ENCODE peak calls at places on chromosomes 6 and 20, in eight cellular contexts. One of them, this sample, is unnamed.

GRCh38 chr6:167676000-167676665 is 150.6 kb upstream of the AFDN start:
- DNase-seq in GM06990: no peak
- DNase-seq in cardiac fibroblast: peak; percentile 18
- DNase-seq in AG04449: no peak
- DNase-seq in dorsolateral prefrontal cortex: no peak
- DNase-seq in mammary epithelial cell: no peak
- DNase-seq in psoas muscle: no peak
- DNase-seq in AG04450: no peak
- DNase-seq in this sample: no peak

GRCh38 chr6:54098450-54099044 is 12.7 kb upstream of the MLIP start:
- DNase-seq in GM06990: no peak
- DNase-seq in cardiac fibroblast: no peak
- DNase-seq in AG04449: no peak
- DNase-seq in dorsolateral prefrontal cortex: no peak
- DNase-seq in mammary epithelial cell: no peak
- DNase-seq in psoas muscle: no peak
- DNase-seq in AG04450: no peak
- DNase-seq in this sample: no peak

GRCh38 chr6:25094726-25095125 is 159.0 kb upstream of the RIPOR2 start:
- DNase-seq in GM06990: no peak
- DNase-seq in cardiac fibroblast: no peak
- DNase-seq in AG04449: no peak
- DNase-seq in dorsolateral prefrontal cortex: no peak
- DNase-seq in mammary epithelial cell: no peak
- DNase-seq in psoas muscle: no peak
- DNase-seq in AG04450: no peak
- DNase-seq in this sample: no peak

GRCh38 chr6:13026557-13026956 is 301.8 kb downstream of the TBC1D7 start:
- DNase-seq in GM06990: no peak
- DNase-seq in cardiac fibroblast: no peak
- DNase-seq in AG04449: no peak
- DNase-seq in dorsolateral prefrontal cortex: no peak
- DNase-seq in mammary epithelial cell: no peak
- DNase-seq in psoas muscle: no peak
- DNase-seq in AG04450: no peak
- DNase-seq in this sample: no peak

GRCh38 chr20:5933802-5934436 is 16.4 kb downstream of the TRMT6 start:
- DNase-seq in GM06990: no peak
- DNase-seq in cardiac fibroblast: peak; percentile 33
- DNase-seq in AG04449: no peak
- DNase-seq in dorsolateral prefrontal cortex: no peak
- DNase-seq in mammary epithelial cell: no peak
- DNase-seq in psoas muscle: no peak
- DNase-seq in AG04450: no peak
- DNase-seq in this sample: peak; percentile 50

GRCh38 chr20:44345147-44345546 is 8.3 kb downstream of the R3HDML start:
- DNase-seq in GM06990: no peak
- DNase-seq in cardiac fibroblast: no peak
- DNase-seq in AG04449: no peak
- DNase-seq in dorsolateral prefrontal cortex: no peak
- DNase-seq in mammary epithelial cell: no peak
- DNase-seq in psoas muscle: no peak
- DNase-seq in AG04450: no peak
- DNase-seq in this sample: no peak

GRCh38 chr6:317452-318144 is 25.3 kb downstream of the DUSP22 start:
- DNase-seq in GM06990: peak; percentile 81
- DNase-seq in cardiac fibroblast: no peak
- DNase-seq in AG04449: no peak
- DNase-seq in dorsolateral prefrontal cortex: no peak
- DNase-seq in mammary epithelial cell: no peak
- DNase-seq in psoas muscle: no peak
- DNase-seq in AG04450: no peak
- DNase-seq in this sample: peak; percentile 61

GRCh38 chr6:27133281-27134227 is 113.9 kb upstream of the PRSS16 start:
- DNase-seq in GM06990: peak; percentile 91
- DNase-seq in cardiac fibroblast: peak; percentile 83
- DNase-seq in AG04449: no peak
- DNase-seq in dorsolateral prefrontal cortex: no peak
- DNase-seq in mammary epithelial cell: peak; percentile 73
- DNase-seq in psoas muscle: peak; percentile 79
- DNase-seq in AG04450: no peak
- DNase-seq in this sample: peak; percentile 82

GRCh38 chr20:37529968-37530600 is 2.4 kb upstream of the BLCAP start:
- DNase-seq in GM06990: no peak
- DNase-seq in cardiac fibroblast: no peak
- DNase-seq in AG04449: no peak
- DNase-seq in dorsolateral prefrontal cortex: no peak
- DNase-seq in mammary epithelial cell: no peak
- DNase-seq in psoas muscle: no peak
- DNase-seq in AG04450: no peak
- DNase-seq in this sample: no peak

GRCh38 chr6:6703720-6704422 is 115.4 kb downstream of the LY86 start:
- DNase-seq in GM06990: no peak
- DNase-seq in cardiac fibroblast: no peak
- DNase-seq in AG04449: no peak
- DNase-seq in dorsolateral prefrontal cortex: no peak
- DNase-seq in mammary epithelial cell: no peak
- DNase-seq in psoas muscle: no peak
- DNase-seq in AG04450: no peak
- DNase-seq in this sample: no peak

GRCh38 chr6:156557269-156557885 is 219.8 kb upstream of the ARID1B start:
- DNase-seq in GM06990: no peak
- DNase-seq in cardiac fibroblast: no peak
- DNase-seq in AG04449: no peak
- DNase-seq in dorsolateral prefrontal cortex: peak; percentile 55
- DNase-seq in mammary epithelial cell: no peak
- DNase-seq in psoas muscle: peak; percentile 63
- DNase-seq in AG04450: no peak
- DNase-seq in this sample: peak; percentile 37

GRCh38 chr6:72522735-72523141 is 99.1 kb upstream of the KCNQ5 start:
- DNase-seq in GM06990: peak; percentile 24
- DNase-seq in cardiac fibroblast: no peak
- DNase-seq in AG04449: no peak
- DNase-seq in dorsolateral prefrontal cortex: no peak
- DNase-seq in mammary epithelial cell: peak; percentile 27
- DNase-seq in psoas muscle: no peak
- DNase-seq in AG04450: no peak
- DNase-seq in this sample: peak; percentile 11

GRCh38 chr20:38157635-38158495 is 7.2 kb downstream of the TGM2 start:
- DNase-seq in GM06990: no peak
- DNase-seq in cardiac fibroblast: peak; percentile 26
- DNase-seq in AG04449: no peak
- DNase-seq in dorsolateral prefrontal cortex: no peak
- DNase-seq in mammary epithelial cell: no peak
- DNase-seq in psoas muscle: no peak
- DNase-seq in AG04450: no peak
- DNase-seq in this sample: no peak

GRCh38 chr6:117266267-117266797 is 974 bp downstream of the VGLL2 start:
- DNase-seq in GM06990: no peak
- DNase-seq in cardiac fibroblast: no peak
- DNase-seq in AG04449: no peak
- DNase-seq in dorsolateral prefrontal cortex: no peak
- DNase-seq in mammary epithelial cell: no peak
- DNase-seq in psoas muscle: no peak
- DNase-seq in AG04450: no peak
- DNase-seq in this sample: no peak

GRCh38 chr6:32852844-32853540 is 512 bp downstream of the TAP1 start:
- DNase-seq in GM06990: no peak
- DNase-seq in cardiac fibroblast: peak; percentile 46
- DNase-seq in AG04449: no peak
- DNase-seq in dorsolateral prefrontal cortex: peak; percentile 60
- DNase-seq in mammary epithelial cell: peak; percentile 59
- DNase-seq in psoas muscle: peak; percentile 68
- DNase-seq in AG04450: no peak
- DNase-seq in this sample: peak; percentile 62

GRCh38 chr6:163533443-163533842 is 118.9 kb downstream of the QKI start:
- DNase-seq in GM06990: no peak
- DNase-seq in cardiac fibroblast: peak; percentile 95
- DNase-seq in AG04449: peak; percentile 69
- DNase-seq in dorsolateral prefrontal cortex: no peak
- DNase-seq in mammary epithelial cell: peak; percentile 72
- DNase-seq in psoas muscle: no peak
- DNase-seq in AG04450: peak; percentile 80
- DNase-seq in this sample: peak; percentile 78

GRCh38 chr6:18742406-18742805 is 355.3 kb downstream of the RNF144B start:
- DNase-seq in GM06990: no peak
- DNase-seq in cardiac fibroblast: peak; percentile 64
- DNase-seq in AG04449: no peak
- DNase-seq in dorsolateral prefrontal cortex: no peak
- DNase-seq in mammary epithelial cell: peak; percentile 80
- DNase-seq in psoas muscle: no peak
- DNase-seq in AG04450: no peak
- DNase-seq in this sample: peak; percentile 57

GRCh38 chr6:87922947-87923330 is 124.7 kb upstream of the SPACA1 start:
- DNase-seq in GM06990: peak; percentile 75
- DNase-seq in cardiac fibroblast: no peak
- DNase-seq in AG04449: no peak
- DNase-seq in dorsolateral prefrontal cortex: no peak
- DNase-seq in mammary epithelial cell: no peak
- DNase-seq in psoas muscle: no peak
- DNase-seq in AG04450: no peak
- DNase-seq in this sample: no peak

GRCh38 chr20:50373674-50374286 is 136.4 kb upstream of the PTPN1 start:
- DNase-seq in GM06990: no peak
- DNase-seq in cardiac fibroblast: peak; percentile 51
- DNase-seq in AG04449: no peak
- DNase-seq in dorsolateral prefrontal cortex: no peak
- DNase-seq in mammary epithelial cell: peak; percentile 59
- DNase-seq in psoas muscle: no peak
- DNase-seq in AG04450: no peak
- DNase-seq in this sample: peak; percentile 44

DNA sequence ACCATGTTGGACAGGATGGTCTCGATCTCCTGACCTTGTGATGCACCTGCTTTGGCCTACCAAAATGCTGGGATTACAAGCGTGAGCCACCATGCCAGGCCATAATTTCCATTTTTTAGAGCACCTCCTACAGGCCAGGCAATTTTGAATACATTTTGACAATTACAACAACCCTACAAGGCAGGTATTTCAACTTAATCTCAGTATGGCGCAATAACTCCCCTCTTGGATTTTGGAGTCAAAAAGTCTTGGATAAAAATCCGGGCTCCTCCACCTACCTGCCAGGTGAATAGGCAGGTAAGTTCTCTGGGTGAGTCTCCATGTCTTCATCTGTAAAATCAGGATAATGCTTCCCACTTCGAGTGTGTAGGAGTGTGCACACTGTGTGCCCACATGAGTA is 39.5 kb upstream of the TFAP2C start:
- DNase-seq in GM06990: no peak
- DNase-seq in cardiac fibroblast: no peak
- DNase-seq in AG04449: no peak
- DNase-seq in dorsolateral prefrontal cortex: no peak
- DNase-seq in mammary epithelial cell: no peak
- DNase-seq in psoas muscle: no peak
- DNase-seq in AG04450: no peak
- DNase-seq in this sample: no peak
- TF ChIP-seq CTCF in GM06990: no peak
- TF ChIP-seq CTCF in cardiac fibroblast: no peak
- TF ChIP-seq CTCF in AG04449: no peak
- TF ChIP-seq CTCF in dorsolateral prefrontal cortex: no peak
- TF ChIP-seq CTCF in mammary epithelial cell: no peak
- TF ChIP-seq CTCF in psoas muscle: no peak
- TF ChIP-seq CTCF in AG04450: no peak
- TF ChIP-seq CTCF in this sample: no peak

GRCh38 chr20:40778894-40779496 is 90.0 kb upstream of the MAFB start:
- DNase-seq in GM06990: no peak
- DNase-seq in cardiac fibroblast: no peak
- DNase-seq in AG04449: no peak
- DNase-seq in dorsolateral prefrontal cortex: no peak
- DNase-seq in mammary epithelial cell: no peak
- DNase-seq in psoas muscle: no peak
- DNase-seq in AG04450: no peak
- DNase-seq in this sample: no peak

GRCh38 chr20:40776702-40777457 is 87.8 kb upstream of the MAFB start:
- DNase-seq in GM06990: no peak
- DNase-seq in cardiac fibroblast: no peak
- DNase-seq in AG04449: no peak
- DNase-seq in dorsolateral prefrontal cortex: no peak
- DNase-seq in mammary epithelial cell: no peak
- DNase-seq in psoas muscle: no peak
- DNase-seq in AG04450: no peak
- DNase-seq in this sample: no peak

GRCh38 chr20:40777653-40778052 is 88.6 kb upstream of the MAFB start:
- DNase-seq in GM06990: no peak
- DNase-seq in cardiac fibroblast: no peak
- DNase-seq in AG04449: no peak
- DNase-seq in dorsolateral prefrontal cortex: no peak
- DNase-seq in mammary epithelial cell: no peak
- DNase-seq in psoas muscle: no peak
- DNase-seq in AG04450: no peak
- DNase-seq in this sample: no peak

GRCh38 chr20:40773376-40773775 is 84.3 kb upstream of the MAFB start:
- DNase-seq in GM06990: no peak
- DNase-seq in cardiac fibroblast: no peak
- DNase-seq in AG04449: no peak
- DNase-seq in dorsolateral prefrontal cortex: no peak
- DNase-seq in mammary epithelial cell: no peak
- DNase-seq in psoas muscle: no peak
- DNase-seq in AG04450: no peak
- DNase-seq in this sample: no peak

GRCh38 chr20:40775747-40776146 is 86.7 kb upstream of the MAFB start:
- DNase-seq in GM06990: no peak
- DNase-seq in cardiac fibroblast: no peak
- DNase-seq in AG04449: no peak
- DNase-seq in dorsolateral prefrontal cortex: no peak
- DNase-seq in mammary epithelial cell: no peak
- DNase-seq in psoas muscle: no peak
- DNase-seq in AG04450: no peak
- DNase-seq in this sample: no peak
- H3K4me3 ChIP-seq in GM06990: no peak overlapping the region
- H3K4me3 ChIP-seq in cardiac fibroblast: no peak overlapping the region
- H3K4me3 ChIP-seq in AG04449: no peak overlapping the region
- H3K4me3 ChIP-seq in dorsolateral prefrontal cortex: no peak overlapping the region
- H3K4me3 ChIP-seq in mammary epithelial cell: no peak overlapping the region
- H3K4me3 ChIP-seq in psoas muscle: no peak overlapping the region
- H3K4me3 ChIP-seq in AG04450: no peak overlapping the region
- H3K4me3 ChIP-seq in this sample: no peak overlapping the region

DNA sequence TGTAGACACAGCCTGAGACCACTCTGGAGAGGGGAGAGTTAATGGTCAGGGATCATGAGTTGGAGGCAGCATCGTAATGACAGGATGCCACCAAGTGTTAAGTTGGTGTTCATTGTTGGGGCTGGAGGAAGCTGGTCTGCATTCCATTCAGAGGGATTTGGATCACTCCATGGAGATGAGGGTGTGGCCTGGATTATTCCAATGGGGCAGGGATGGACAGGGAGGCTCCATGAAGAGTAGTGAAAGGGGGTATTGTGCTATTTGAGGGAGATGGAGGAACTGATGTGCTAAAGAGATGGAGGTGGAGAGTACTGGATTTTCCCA is 1.1 kb downstream of the SAPCD1 start:
- DNase-seq in GM06990: no peak
- DNase-seq in cardiac fibroblast: peak; percentile 44
- DNase-seq in AG04449: no peak
- DNase-seq in dorsolateral prefrontal cortex: no peak
- DNase-seq in mammary epithelial cell: peak; percentile 33
- DNase-seq in psoas muscle: no peak
- DNase-seq in AG04450: no peak
- DNase-seq in this sample: peak; percentile 29
- TF ChIP-seq CTCF in GM06990: no peak
- TF ChIP-seq CTCF in cardiac fibroblast: no peak
- TF ChIP-seq CTCF in AG04449: no peak
- TF ChIP-seq CTCF in dorsolateral prefrontal cortex: no peak
- TF ChIP-seq CTCF in mammary epithelial cell: no peak
- TF ChIP-seq CTCF in psoas muscle: no peak
- TF ChIP-seq CTCF in AG04450: no peak
- TF ChIP-seq CTCF in this sample: no peak

GRCh38 chr20:20267685-20268429 is 100.0 kb upstream of the INSM1 start:
- DNase-seq in GM06990: no peak
- DNase-seq in cardiac fibroblast: no peak
- DNase-seq in AG04449: no peak
- DNase-seq in dorsolateral prefrontal cortex: no peak
- DNase-seq in mammary epithelial cell: no peak
- DNase-seq in psoas muscle: no peak
- DNase-seq in AG04450: no peak
- DNase-seq in this sample: no peak
- H3K4me3 ChIP-seq in GM06990: no peak overlapping the region
- H3K4me3 ChIP-seq in cardiac fibroblast: no peak overlapping the region
- H3K4me3 ChIP-seq in AG04449: no peak overlapping the region
- H3K4me3 ChIP-seq in dorsolateral prefrontal cortex: no peak overlapping the region
- H3K4me3 ChIP-seq in mammary epithelial cell: no peak overlapping the region
- H3K4me3 ChIP-seq in psoas muscle: no peak overlapping the region
- H3K4me3 ChIP-seq in AG04450: no peak overlapping the region
- H3K4me3 ChIP-seq in this sample: no peak overlapping the region

This sample was measured in epithelial cell of esophagus.